ENCODE peak calls at places on chromosomes 13 and 19, in ten cellular contexts. Y, F, W, E, C, A, L, K, I and B are unnamed samples.

GRCh38 chr19:18612772-18613588 is at the start of gene TMEM59L:
- DNase-seq in Y (no peak), F (no peak), W (no peak), E (no peak), C (no peak), A (no peak), L (no peak), K (no peak), I (no peak), B (no peak)

GRCh38 chr19:39128511-39129079 is 3.0 kb downstream of the PAK4 start:
- DNase-seq in Y (no peak), F (peak), W (no peak), E (no peak), C (no peak), A (no peak), L (no peak), K (no peak), I (no peak), B (no peak)

GRCh38 chr13:57666554-57666953 is 35.0 kb downstream of the PCDH17 start:
- DNase-seq in Y (no peak), F (no peak), W (no peak), E (no peak), C (no peak), A (no peak), L (no peak), K (no peak), I (no peak), B (no peak)

GRCh38 chr19:55516878-55517620 is 19.9 kb downstream of the SBK2 start:
- DNase-seq in Y (peak), F (peak), W (peak), E (peak), C (peak), A (peak), L (peak), K (peak), I (peak), B (peak)

GRCh38 chr13:29589234-29589633 is 6.3 kb downstream of the SLC7A1 start:
- DNase-seq in Y (peak), F (no peak), W (peak), E (no peak), C (no peak), A (no peak), L (no peak), K (no peak), I (no peak), B (peak)

GRCh38 chr13:41458187-41458938 is 1.0 kb downstream of the RGCC start:
- DNase-seq in Y (peak), F (peak), W (no peak), E (peak), C (peak), A (peak), L (no peak), K (no peak), I (no peak), B (peak)

GRCh38 chr13:57418067-57418677 is 213.4 kb upstream of the PCDH17 start:
- DNase-seq in Y (no peak), F (no peak), W (no peak), E (no peak), C (no peak), A (no peak), L (no peak), K (no peak), I (no peak), B (no peak)

GRCh38 chr13:73702419-73703071 is 431.7 kb downstream of the KLF12 start:
- DNase-seq in Y (no peak), F (no peak), W (no peak), E (no peak), C (no peak), A (no peak), L (no peak), K (no peak), I (no peak), B (no peak)

GRCh38 chr19:38263696-38264485 is 482 bp upstream of the SPINT2 start:
- DNase-seq in Y (peak), F (peak), W (peak), E (no peak), C (no peak), A (peak), L (no peak), K (peak), I (peak), B (peak)

GRCh38 chr13:33859691-33860303 is 41.8 kb downstream of the RFC3 start:
- DNase-seq in Y (no peak), F (no peak), W (no peak), E (no peak), C (no peak), A (no peak), L (no peak), K (no peak), I (no peak), B (no peak)

GRCh38 chr19:1856345-1856697 is 7.1 kb downstream of the KLF16 start:
- DNase-seq in Y (no peak), F (no peak), W (no peak), E (no peak), C (no peak), A (no peak), L (no peak), K (no peak), I (no peak), B (no peak)
- TF ChIP-seq POLR2A in Y (no peak), F (no peak), W (no peak), E (no peak), C (no peak), A (no peak), L (no peak), K (no peak), I (no peak), B (no peak)

DNA sequence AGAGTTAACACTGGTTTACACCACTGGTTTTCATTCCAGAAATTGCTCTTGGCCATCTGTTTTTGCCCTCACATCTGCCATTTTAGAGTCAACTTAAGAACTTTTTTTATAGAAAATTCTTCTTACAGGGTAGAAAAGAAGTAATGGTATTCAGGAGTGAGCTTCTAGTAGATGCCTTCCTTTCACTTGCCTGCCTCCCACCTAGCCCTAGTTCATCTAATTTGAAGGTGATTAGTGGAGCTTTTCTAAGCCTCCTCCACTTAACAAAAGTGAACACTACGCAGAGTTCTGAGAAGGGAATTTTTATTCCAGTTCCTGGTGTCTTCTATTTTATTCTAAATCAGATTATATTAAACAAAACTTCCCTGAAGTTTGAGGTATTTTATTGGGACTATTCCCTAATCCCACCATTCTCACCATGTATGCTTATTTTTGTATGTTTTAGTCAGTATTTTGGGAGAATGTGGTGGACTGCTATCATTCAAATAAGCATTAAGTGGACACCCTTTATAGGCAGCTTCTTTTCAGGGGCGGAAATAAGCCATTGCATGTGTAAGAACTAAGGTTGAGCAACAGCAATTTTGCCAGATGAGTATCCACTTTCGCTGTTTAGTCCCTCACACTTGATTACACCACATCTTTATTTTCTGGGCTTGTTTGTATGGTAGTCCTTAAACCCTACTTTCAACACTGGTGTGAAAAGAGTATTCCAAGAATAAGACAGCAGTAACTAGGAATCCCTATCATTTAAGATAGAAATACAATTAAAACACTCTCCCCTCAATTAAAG is 156.9 kb downstream of the ENOX1 start:
- DNase-seq in Y (peak), F (no peak), W (no peak), E (no peak), C (no peak), A (no peak), L (no peak), K (no peak), I (no peak), B (no peak)
- H3K4me3 ChIP-seq in Y (no peak), F (no peak), W (no peak), E (no peak), C (no peak), A (no peak), L (no peak), K (no peak), I (no peak), B (no peak)

DNA sequence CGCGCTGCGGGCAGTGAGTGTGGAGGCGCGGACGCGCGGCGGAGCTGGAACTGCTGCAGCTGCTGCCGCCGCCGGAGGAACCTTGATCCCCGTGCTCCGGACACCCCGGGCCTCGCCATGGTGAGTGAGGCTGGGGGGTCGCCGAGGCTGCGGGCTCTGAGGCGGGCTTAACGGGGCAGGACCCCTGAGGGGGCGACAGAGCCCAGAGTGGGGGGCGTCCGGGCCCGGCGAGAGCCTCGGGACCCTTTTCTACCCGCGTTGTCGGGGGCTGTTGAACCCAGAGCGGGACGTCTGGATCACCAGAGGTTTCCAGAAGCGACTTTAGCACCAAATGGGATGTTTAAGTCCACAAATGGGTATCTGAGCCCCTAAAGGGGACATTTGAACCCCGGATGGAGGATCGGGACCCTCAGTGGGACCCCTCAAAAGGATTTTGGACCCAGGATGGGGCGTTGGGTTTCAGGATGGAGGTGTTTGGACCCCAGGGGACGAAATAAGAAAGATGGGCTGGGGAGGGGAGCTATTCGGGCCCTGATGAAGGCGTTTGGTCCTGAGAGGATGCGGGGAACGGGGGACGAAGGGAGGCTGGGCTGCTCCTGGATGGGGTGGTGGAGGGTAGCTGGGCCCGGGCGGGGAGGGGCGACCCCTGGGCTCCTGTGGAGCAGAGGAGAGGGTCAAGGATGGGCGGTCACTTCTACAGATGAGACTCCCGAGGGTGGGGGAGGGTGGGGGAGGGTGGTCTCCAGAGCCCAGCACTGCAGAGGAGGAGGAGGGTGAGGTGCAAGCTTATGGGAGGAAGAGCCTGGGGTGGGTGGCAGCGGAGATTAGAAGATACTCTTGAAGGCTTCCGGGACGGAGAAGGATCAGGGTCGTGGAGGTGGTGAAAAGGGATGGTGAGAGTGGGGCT is at the start of gene CALM3:
- DNase-seq in Y (no peak), F (no peak), W (peak), E (no peak), C (peak), A (no peak), L (no peak), K (no peak), I (no peak), B (peak)
- TF ChIP-seq POLR2A in Y (peak), F (peak), W (peak), E (peak), C (peak), A (peak), L (peak), K (peak), I (peak), B (peak)

DNA sequence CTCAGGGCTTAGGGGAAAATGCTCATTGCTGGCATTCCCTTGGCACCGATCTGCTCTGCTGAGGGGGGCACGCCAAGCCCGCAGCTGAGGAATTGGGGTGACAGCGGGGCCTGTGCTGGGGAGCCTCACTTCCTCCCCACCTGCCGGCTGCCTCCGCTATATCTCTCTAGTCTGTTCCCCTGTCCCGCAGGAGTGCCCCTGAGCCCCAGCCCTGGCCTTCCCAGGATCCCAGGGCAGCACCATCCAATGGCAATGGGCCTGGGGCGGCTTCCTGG is 9.5 kb downstream of the STXBP2 start:
- DNase-seq in Y (no peak), F (no peak), W (no peak), E (no peak), C (no peak), A (no peak), L (no peak), K (no peak), I (no peak), B (no peak)
- H3K4me3 ChIP-seq in Y (no peak), F (no peak), W (no peak), E (no peak), C (no peak), A (no peak), L (no peak), K (no peak), I (no peak), B (no peak)

DNA sequence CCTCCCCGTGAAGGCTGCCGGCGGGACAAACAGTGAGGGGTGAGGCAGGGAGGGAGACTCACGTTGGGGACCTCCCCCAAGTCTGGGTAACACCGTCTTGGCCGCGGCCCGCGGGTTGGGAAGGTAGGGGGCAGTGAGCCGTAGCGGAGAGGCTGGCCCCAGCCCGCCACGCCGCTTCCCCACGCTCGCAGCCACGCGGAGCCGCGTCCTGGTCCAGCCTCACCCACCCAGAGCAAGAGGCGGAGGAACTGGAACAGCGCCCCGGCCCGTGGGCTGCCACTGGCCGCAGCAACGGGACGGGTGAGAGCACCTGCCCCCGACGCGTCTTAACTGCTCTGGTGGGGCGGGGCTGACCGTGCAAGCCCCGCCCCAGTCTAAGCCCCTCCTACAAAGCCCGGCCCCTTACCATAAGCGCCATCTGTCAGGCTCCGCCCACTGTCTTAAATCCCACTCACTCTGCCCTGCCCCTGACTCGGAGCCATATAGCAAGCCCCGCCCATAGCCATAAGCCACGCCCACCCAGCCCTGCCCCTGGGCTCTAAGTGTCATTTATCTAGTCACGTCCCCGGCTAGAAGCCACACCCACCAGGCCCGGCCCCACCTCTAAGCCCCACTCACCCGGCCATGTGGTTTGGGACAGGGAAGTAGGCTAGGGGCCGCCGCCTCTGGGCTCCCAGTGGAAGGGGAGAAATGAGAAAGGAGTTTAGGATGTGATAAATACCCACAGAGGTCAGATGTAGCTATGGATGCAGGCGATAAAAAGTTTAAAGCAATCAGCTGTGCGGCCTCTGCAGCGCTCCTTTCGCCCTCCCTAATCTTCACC is 2.1 kb upstream of the CCL25 start:
- DNase-seq in Y (peak), F (peak), W (peak), E (peak), C (peak), A (peak), L (peak), K (peak), I (peak), B (peak)
- TF ChIP-seq POLR2A in Y (no peak), F (no peak), W (no peak), E (no peak), C (no peak), A (no peak), L (no peak), K (no peak), I (no peak), B (no peak)

GRCh38 chr19:51754106-51754505 is 2.4 kb upstream of the FPR1 start:
- DNase-seq in Y (no peak), F (no peak), W (no peak), E (no peak), C (no peak), A (no peak), L (no peak), K (no peak), I (no peak), B (no peak)

GRCh38 chr19:51750381-51751124 is 1.1 kb downstream of the FPR1 start:
- DNase-seq in Y (no peak), F (no peak), W (no peak), E (no peak), C (no peak), A (no peak), L (no peak), K (no peak), I (no peak), B (no peak)

GRCh38 chr19:51746731-51747130 is 4.9 kb downstream of the FPR1 start:
- DNase-seq in Y (no peak), F (no peak), W (no peak), E (no peak), C (no peak), A (no peak), L (no peak), K (no peak), I (no peak), B (no peak)

GRCh38 chr19:51751655-51752054 is at the start of gene FPR1:
- DNase-seq in Y (no peak), F (no peak), W (no peak), E (no peak), C (no peak), A (no peak), L (no peak), K (no peak), I (no peak), B (no peak)

GRCh38 chr19:51749979-51750378 is 1.7 kb downstream of the FPR1 start:
- DNase-seq in Y (no peak), F (no peak), W (no peak), E (no peak), C (no peak), A (no peak), L (no peak), K (no peak), I (no peak), B (no peak)
- H3K4me3 ChIP-seq in Y (no peak), F (no peak), W (no peak), E (no peak), C (no peak), A (no peak), L (no peak), K (no peak), I (no peak), B (no peak)

GRCh38 chr19:10920288-10920655 is 8.2 kb downstream of the YIPF2 start:
- DNase-seq in Y (no peak), F (no peak), W (no peak), E (no peak), C (no peak), A (no peak), L (no peak), K (no peak), I (no peak), B (no peak)
- TF ChIP-seq POLR2A in Y (no peak), F (no peak), W (no peak), E (no peak), C (no peak), A (no peak), L (no peak), K (no peak), I (no peak), B (no peak)

GRCh38 chr13:108496364-108497215 is 132.8 kb upstream of the MYO16 start:
- DNase-seq in Y (no peak), F (no peak), W (no peak), E (no peak), C (no peak), A (no peak), L (no peak), K (no peak), I (no peak), B (no peak)

GRCh38 chr13:108494991-108495661 is 134.3 kb upstream of the MYO16 start:
- DNase-seq in Y (no peak), F (no peak), W (no peak), E (no peak), C (no peak), A (no peak), L (no peak), K (no peak), I (peak), B (no peak)

DNA sequence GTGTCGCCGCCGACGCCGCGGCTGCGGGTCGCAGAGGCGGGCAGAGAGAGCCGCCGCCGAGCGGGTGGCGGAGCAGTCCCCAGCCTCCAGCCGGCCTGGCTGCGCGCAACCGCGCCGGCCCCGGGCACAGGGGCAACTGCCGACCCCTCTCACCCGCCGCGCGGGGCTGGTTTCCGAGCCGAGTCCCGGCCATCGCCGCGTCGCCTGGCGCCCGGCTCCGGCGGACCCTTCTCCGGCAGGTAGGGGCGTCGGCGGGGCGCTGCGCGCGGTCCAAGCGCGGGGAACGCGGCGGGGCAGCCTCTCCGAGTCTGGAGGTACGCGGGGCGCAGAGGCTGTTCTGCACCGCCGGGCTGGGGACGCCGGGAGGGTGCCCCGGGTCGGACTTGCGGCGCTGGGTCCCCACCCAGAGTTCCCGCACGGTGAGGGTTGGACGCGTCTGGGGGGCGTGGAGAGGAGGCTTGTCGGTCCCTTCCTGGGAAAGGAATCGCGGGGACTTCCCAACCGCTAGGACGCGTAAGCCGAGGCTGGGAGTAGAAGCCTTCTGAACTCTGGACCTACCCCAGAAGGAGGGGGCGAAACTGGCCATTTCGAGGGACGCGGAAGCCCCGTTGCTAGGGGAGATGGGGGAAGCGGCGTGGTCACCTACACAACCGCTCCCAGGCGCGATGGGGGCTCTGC is 133.6 kb upstream of the MYO16 start:
- DNase-seq in Y (no peak), F (no peak), W (no peak), E (no peak), C (no peak), A (no peak), L (no peak), K (no peak), I (peak), B (no peak)
- H3K4me3 ChIP-seq in Y (no peak), F (no peak), W (no peak), E (peak), C (no peak), A (no peak), L (no peak), K (no peak), I (peak), B (no peak)

GRCh38 chr19:13957107-13957506 is 4.8 kb downstream of the DCAF15 start:
- DNase-seq in Y (no peak), F (no peak), W (no peak), E (no peak), C (no peak), A (no peak), L (peak), K (no peak), I (no peak), B (no peak)

GRCh38 chr19:13958043-13958442 is 5.7 kb downstream of the DCAF15 start:
- DNase-seq in Y (no peak), F (no peak), W (no peak), E (no peak), C (no peak), A (no peak), L (no peak), K (no peak), I (no peak), B (no peak)

GRCh38 chr19:13955662-13956364 is 3.5 kb downstream of the DCAF15 start:
- DNase-seq in Y (no peak), F (no peak), W (no peak), E (no peak), C (no peak), A (no peak), L (no peak), K (no peak), I (no peak), B (no peak)

GRCh38 chr19:13954185-13954584 is 1.9 kb downstream of the DCAF15 start:
- DNase-seq in Y (no peak), F (no peak), W (no peak), E (no peak), C (no peak), A (no peak), L (no peak), K (no peak), I (no peak), B (no peak)

GRCh38 chr19:13956365-13956744 is 4.0 kb downstream of the DCAF15 start:
- DNase-seq in Y (no peak), F (no peak), W (no peak), E (no peak), C (no peak), A (no peak), L (no peak), K (no peak), I (no peak), B (no peak)
- TF ChIP-seq POLR2A in Y (no peak), F (no peak), W (no peak), E (no peak), C (no peak), A (no peak), L (no peak), K (no peak), I (no peak), B (no peak)